ENCODE peak calls at places on chromosomes 5 and 9, in six cellular contexts. One of them, this sample, is unnamed.

GRCh38 chr5:11181940-11182339 is 420.9 kb upstream of the DAP start:
- DNase-seq in CD8-positive, alpha-beta T cell: no peak
- DNase-seq in endothelial cell: no peak
- DNase-seq in astrocyte of the spinal cord: no peak
- DNase-seq in MM.1S: no peak
- DNase-seq in AG10803: no peak
- DNase-seq in this sample: no peak

GRCh38 chr5:1638658-1639400 is 115.1 kb upstream of the LPCAT1 start:
- DNase-seq in CD8-positive, alpha-beta T cell: no peak
- DNase-seq in endothelial cell: no peak
- DNase-seq in astrocyte of the spinal cord: no peak
- DNase-seq in MM.1S: no peak
- DNase-seq in AG10803: no peak
- DNase-seq in this sample: no peak

GRCh38 chr5:56561-57290 is 35.2 kb upstream of the PLEKHG4B start:
- DNase-seq in CD8-positive, alpha-beta T cell: no peak
- DNase-seq in endothelial cell: peak; percentile 58
- DNase-seq in astrocyte of the spinal cord: peak; percentile 39
- DNase-seq in MM.1S: peak; percentile 55
- DNase-seq in AG10803: peak; percentile 20
- DNase-seq in this sample: peak; percentile 32

GRCh38 chr9:17613723-17614122 is 34.9 kb downstream of the SH3GL2 start:
- DNase-seq in CD8-positive, alpha-beta T cell: no peak
- DNase-seq in endothelial cell: no peak
- DNase-seq in astrocyte of the spinal cord: peak; percentile 86
- DNase-seq in MM.1S: no peak
- DNase-seq in AG10803: peak; percentile 13
- DNase-seq in this sample: no peak

GRCh38 chr5:79030663-79031480 is 38.6 kb downstream of the DMGDH start:
- DNase-seq in CD8-positive, alpha-beta T cell: no peak
- DNase-seq in endothelial cell: no peak
- DNase-seq in astrocyte of the spinal cord: no peak
- DNase-seq in MM.1S: no peak
- DNase-seq in AG10803: no peak
- DNase-seq in this sample: no peak

GRCh38 chr9:126822873-126823272 is 18.0 kb downstream of the ZBTB43 start:
- DNase-seq in CD8-positive, alpha-beta T cell: no peak
- DNase-seq in endothelial cell: no peak
- DNase-seq in astrocyte of the spinal cord: no peak
- DNase-seq in MM.1S: no peak
- DNase-seq in AG10803: no peak
- DNase-seq in this sample: no peak

GRCh38 chr9:28207657-28208056 is 634.4 kb upstream of the C9orf72 start:
- DNase-seq in CD8-positive, alpha-beta T cell: no peak
- DNase-seq in endothelial cell: no peak
- DNase-seq in astrocyte of the spinal cord: no peak
- DNase-seq in MM.1S: peak; percentile 90
- DNase-seq in AG10803: no peak
- DNase-seq in this sample: no peak

GRCh38 chr9:133882849-133883248 is 109.3 kb downstream of the VAV2 start:
- DNase-seq in CD8-positive, alpha-beta T cell: no peak
- DNase-seq in endothelial cell: no peak
- DNase-seq in astrocyte of the spinal cord: no peak
- DNase-seq in MM.1S: no peak
- DNase-seq in AG10803: no peak
- DNase-seq in this sample: no peak

GRCh38 chr5:173686950-173687349 is 70.5 kb upstream of the BOD1 start:
- DNase-seq in CD8-positive, alpha-beta T cell: no peak
- DNase-seq in endothelial cell: no peak
- DNase-seq in astrocyte of the spinal cord: no peak
- DNase-seq in MM.1S: no peak
- DNase-seq in AG10803: no peak
- DNase-seq in this sample: no peak

GRCh38 chr5:173688708-173689107 is 72.3 kb upstream of the BOD1 start:
- DNase-seq in CD8-positive, alpha-beta T cell: no peak
- DNase-seq in endothelial cell: no peak
- DNase-seq in astrocyte of the spinal cord: no peak
- DNase-seq in MM.1S: no peak
- DNase-seq in AG10803: no peak
- DNase-seq in this sample: no peak

GRCh38 chr5:173689171-173689676 is 72.8 kb upstream of the BOD1 start:
- DNase-seq in CD8-positive, alpha-beta T cell: no peak
- DNase-seq in endothelial cell: no peak
- DNase-seq in astrocyte of the spinal cord: no peak
- DNase-seq in MM.1S: no peak
- DNase-seq in AG10803: no peak
- DNase-seq in this sample: no peak

GRCh38 chr5:173691931-173692330 is 75.5 kb upstream of the BOD1 start:
- DNase-seq in CD8-positive, alpha-beta T cell: no peak
- DNase-seq in endothelial cell: no peak
- DNase-seq in astrocyte of the spinal cord: no peak
- DNase-seq in MM.1S: no peak
- DNase-seq in AG10803: no peak
- DNase-seq in this sample: no peak

GRCh38 chr5:173689713-173690360 is 73.4 kb upstream of the BOD1 start:
- DNase-seq in CD8-positive, alpha-beta T cell: no peak
- DNase-seq in endothelial cell: no peak
- DNase-seq in astrocyte of the spinal cord: no peak
- DNase-seq in MM.1S: no peak
- DNase-seq in AG10803: no peak
- DNase-seq in this sample: peak; percentile 55
- TF ChIP-seq CTCF in CD8-positive, alpha-beta T cell: no peak
- TF ChIP-seq CTCF in endothelial cell: no peak
- TF ChIP-seq CTCF in astrocyte of the spinal cord: no peak
- TF ChIP-seq CTCF in MM.1S: no peak
- TF ChIP-seq CTCF in AG10803: no peak
- TF ChIP-seq CTCF in this sample: no peak

GRCh38 chr5:171648279-171648774 is 137.3 kb upstream of the SMIM23 start:
- DNase-seq in CD8-positive, alpha-beta T cell: no peak
- DNase-seq in endothelial cell: no peak
- DNase-seq in astrocyte of the spinal cord: no peak
- DNase-seq in MM.1S: no peak
- DNase-seq in AG10803: no peak
- DNase-seq in this sample: no peak
- TF ChIP-seq CTCF in CD8-positive, alpha-beta T cell: no peak
- TF ChIP-seq CTCF in endothelial cell: no peak
- TF ChIP-seq CTCF in astrocyte of the spinal cord: no peak
- TF ChIP-seq CTCF in MM.1S: no peak
- TF ChIP-seq CTCF in AG10803: no peak
- TF ChIP-seq CTCF in this sample: no peak

DNA sequence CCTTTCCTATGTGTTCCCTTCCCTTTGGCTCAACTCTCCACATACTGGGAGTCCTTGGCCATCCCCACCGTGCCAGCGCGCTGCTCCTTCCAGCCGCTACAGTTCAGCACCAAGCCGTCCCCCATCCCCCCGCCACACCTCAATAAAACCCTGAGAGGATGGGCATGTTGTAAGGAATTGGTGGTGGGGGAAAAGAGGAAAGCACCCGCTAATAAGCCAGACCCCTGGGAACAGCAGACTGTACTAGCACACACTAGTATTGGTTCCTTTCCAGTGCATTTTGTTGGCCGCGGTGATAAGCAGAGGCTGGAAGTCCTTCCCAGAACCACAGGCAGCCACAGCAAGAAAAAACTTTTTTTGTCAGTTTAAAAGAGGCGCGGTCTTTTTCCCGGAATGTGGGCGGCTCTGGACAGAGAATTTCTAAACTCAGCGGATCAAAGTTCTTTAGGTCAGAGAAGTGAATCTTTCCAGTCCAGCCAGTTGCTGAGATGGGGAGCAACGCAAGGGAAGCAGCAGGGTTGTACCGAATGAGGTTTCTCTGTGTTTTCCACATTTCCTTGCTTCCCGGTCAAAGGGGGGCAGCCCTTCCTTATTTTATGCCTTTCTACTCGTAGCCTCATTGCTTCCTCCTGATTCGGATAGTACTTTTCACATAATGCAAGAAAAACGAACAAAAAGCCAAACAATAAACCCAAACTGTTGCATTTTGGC is 2.1 kb downstream of the CHSY3 start:
- DNase-seq in CD8-positive, alpha-beta T cell: no peak
- DNase-seq in endothelial cell: peak; percentile 10
- DNase-seq in astrocyte of the spinal cord: peak; percentile 57
- DNase-seq in MM.1S: no peak
- DNase-seq in AG10803: peak; percentile 41
- DNase-seq in this sample: no peak
- TF ChIP-seq CTCF in CD8-positive, alpha-beta T cell: no peak
- TF ChIP-seq CTCF in endothelial cell: no peak
- TF ChIP-seq CTCF in astrocyte of the spinal cord: peak; percentile 18
- TF ChIP-seq CTCF in MM.1S: no peak
- TF ChIP-seq CTCF in AG10803: peak; percentile 44
- TF ChIP-seq CTCF in this sample: no peak

GRCh38 chr9:84894859-84895258 is 225.3 kb downstream of the NTRK2 start:
- DNase-seq in CD8-positive, alpha-beta T cell: no peak
- DNase-seq in endothelial cell: no peak
- DNase-seq in astrocyte of the spinal cord: no peak
- DNase-seq in MM.1S: no peak
- DNase-seq in AG10803: no peak
- DNase-seq in this sample: no peak
- TF ChIP-seq CTCF in CD8-positive, alpha-beta T cell: no peak
- TF ChIP-seq CTCF in endothelial cell: no peak
- TF ChIP-seq CTCF in astrocyte of the spinal cord: no peak
- TF ChIP-seq CTCF in MM.1S: no peak
- TF ChIP-seq CTCF in AG10803: no peak
- TF ChIP-seq CTCF in this sample: no peak

This sample was measured in GM20000.